ENCODE peak calls at places on chromosomes 1 and 21, in five cellular contexts. C is tibial nerve, Y is heart left ventricle, Q is HAP-1, G is brain microvascular endothelial cell. D is an unnamed sample.

GRCh38 chr1:234719454-234720258 is 109.7 kb upstream of the IRF2BP2 start:
- DNase-seq in C (no peak), Y (no peak), Q (no peak), G (no peak), D (peak; percentile 62)

GRCh38 chr1:25208561-25209222 is 23.6 kb downstream of the SYF2 start:
- DNase-seq in C (no peak), Y (no peak), Q (no peak), G (no peak), D (no peak)

GRCh38 chr1:245735831-245736530 is 581.2 kb downstream of the KIF26B start:
- DNase-seq in C (no peak), Y (no peak), Q (no peak), G (no peak), D (no peak)

GRCh38 chr1:86247553-86248279 is 91.1 kb upstream of the COL24A1 start:
- DNase-seq in C (no peak), Y (no peak), Q (no peak), G (no peak), D (peak; percentile 42)

GRCh38 chr1:2451744-2452582 is 24.1 kb upstream of the PLCH2 start:
- DNase-seq in C (no peak), Y (no peak), Q (no peak), G (peak; percentile 94), D (no peak)

GRCh38 chr21:45496968-45497845 is 45.0 kb downstream of the SLC19A1 start:
- DNase-seq in C (no peak), Y (peak; percentile 38), Q (no peak), G (no peak), D (no peak)

GRCh38 chr1:177948336-177948972 is 21.4 kb downstream of the SEC16B start:
- DNase-seq in C (peak; percentile 39), Y (no peak), Q (peak; percentile 68), G (peak; percentile 66), D (peak; percentile 25)

GRCh38 chr1:153352523-153352922 is 3.9 kb upstream of the PGLYRP4 start:
- DNase-seq in C (no peak), Y (peak; percentile 73), Q (peak; percentile 72), G (peak; percentile 58), D (peak; percentile 38)

GRCh38 chr1:35876988-35877387 is 6.0 kb upstream of the AGO1 start:
- DNase-seq in C (no peak), Y (no peak), Q (no peak), G (no peak), D (no peak)

GRCh38 chr1:2229921-2230700 is 2.0 kb downstream of the SKI start:
- DNase-seq in C (no peak), Y (no peak), Q (no peak), G (no peak), D (no peak)

GRCh38 chr1:218499021-218499691 is 154.0 kb downstream of the TGFB2 start:
- DNase-seq in C (no peak), Y (no peak), Q (no peak), G (peak; percentile 81), D (no peak)

GRCh38 chr1:37177230-37177864 is 143.0 kb upstream of the GRIK3 start:
- DNase-seq in C (no peak), Y (no peak), Q (no peak), G (peak; percentile 8), D (no peak)

GRCh38 chr1:201077736-201078135 is 34.5 kb downstream of the CACNA1S start:
- DNase-seq in C (no peak), Y (peak; percentile 42), Q (no peak), G (no peak), D (no peak)

GRCh38 chr1:230427477-230427876 is 1.3 kb upstream of the PGBD5 start:
- DNase-seq in C (no peak), Y (no peak), Q (no peak), G (no peak), D (no peak)
- H3K27me3 ChIP-seq in C (no peaks in the 10 kb centered on the region), Y (peaks cover 24% of the 10 kb centered on the region), Q (peaks cover 5% of the 10 kb centered on the region), G (peaks cover 35% of the 10 kb centered on the region), D (peaks cover 25% of the 10 kb centered on the region)

GRCh38 chr1:207962716-207963428 is 51.9 kb upstream of the CD34 start:
- DNase-seq in C (no peak), Y (peak; percentile 80), Q (no peak), G (no peak), D (peak; percentile 30)

GRCh38 chr1:207958376-207959139 is 47.6 kb upstream of the CD34 start:
- DNase-seq in C (no peak), Y (no peak), Q (no peak), G (no peak), D (no peak)

GRCh38 chr1:207956976-207957375 is 46.1 kb upstream of the CD34 start:
- DNase-seq in C (no peak), Y (no peak), Q (no peak), G (no peak), D (no peak)

GRCh38 chr1:207959995-207960745 is 49.2 kb upstream of the CD34 start:
- DNase-seq in C (no peak), Y (no peak), Q (no peak), G (no peak), D (peak; percentile 24)

DNA sequence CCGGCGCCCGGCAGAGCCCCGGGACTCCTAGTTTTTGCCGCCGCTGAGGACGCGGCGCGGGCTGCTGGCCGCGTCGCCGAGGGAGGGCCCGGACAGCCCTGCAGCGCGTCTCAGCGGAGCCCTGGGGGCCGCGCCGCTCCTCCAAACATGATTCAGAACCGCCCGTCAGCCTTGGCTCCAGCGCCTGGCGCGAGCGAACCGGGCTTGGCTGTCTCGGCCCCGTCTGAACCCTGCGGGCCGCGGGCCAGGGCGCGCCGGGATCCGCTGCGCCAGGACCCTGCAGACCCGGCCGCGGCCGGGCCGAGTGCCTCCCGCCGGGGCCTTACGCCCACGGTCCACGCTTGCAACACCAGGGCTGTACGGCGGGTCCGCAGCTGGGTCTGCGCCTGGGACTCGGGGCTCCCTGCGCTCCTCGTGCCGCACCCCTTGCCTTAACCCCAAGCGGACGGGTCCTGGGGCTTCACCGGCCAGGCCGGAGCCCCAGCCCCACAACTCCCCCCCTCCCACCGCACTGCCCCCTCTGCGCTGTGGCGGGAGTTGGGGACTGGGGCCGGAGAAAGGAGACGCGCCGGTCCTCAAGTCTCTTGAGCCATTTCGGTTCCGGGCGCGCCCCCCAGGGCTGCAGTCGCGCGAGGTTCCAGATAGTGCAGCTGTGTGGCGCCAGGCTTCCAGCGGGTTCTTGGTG is 48.4 kb upstream of the CD34 start:
- DNase-seq in C (peak; percentile 56), Y (peak; percentile 93), Q (no peak), G (peak; percentile 14), D (peak; percentile 92)
- H3K27me3 ChIP-seq in C (no peaks in the 10 kb centered on the region), Y (no peaks in the 10 kb centered on the region), Q (peaks cover 6% of the 10 kb centered on the region), G (no peaks in the 10 kb centered on the region), D (no peaks in the 10 kb centered on the region)

GRCh38 chr1:30132602-30133271 is 590.6 kb downstream of the MATN1 start:
- DNase-seq in C (no peak), Y (no peak), Q (no peak), G (no peak), D (no peak)

GRCh38 chr1:30137001-30137400 is 586.4 kb downstream of the MATN1 start:
- DNase-seq in C (no peak), Y (no peak), Q (no peak), G (no peak), D (no peak)

GRCh38 chr1:30133414-30134055 is 589.9 kb downstream of the MATN1 start:
- DNase-seq in C (no peak), Y (no peak), Q (no peak), G (no peak), D (no peak)

GRCh38 chr1:30134466-30135217 is 588.7 kb downstream of the MATN1 start:
- DNase-seq in C (no peak), Y (no peak), Q (no peak), G (no peak), D (no peak)

GRCh38 chr1:30135729-30136128 is 587.7 kb downstream of the MATN1 start:
- DNase-seq in C (no peak), Y (no peak), Q (no peak), G (no peak), D (no peak)
- H3K27me3 ChIP-seq in C (no peaks in the 10 kb centered on the region), Y (peaks cover 4% of the 10 kb centered on the region), Q (no peaks in the 10 kb centered on the region), G (no peaks in the 10 kb centered on the region), D (no peaks in the 10 kb centered on the region)

GRCh38 chr1:30641557-30642353 is 81.6 kb downstream of the MATN1 start:
- DNase-seq in C (no peak), Y (no peak), Q (no peak), G (no peak), D (no peak)

GRCh38 chr1:30639881-30640452 is 83.4 kb downstream of the MATN1 start:
- DNase-seq in C (no peak), Y (no peak), Q (no peak), G (no peak), D (no peak)

GRCh38 chr1:30638811-30639210 is 84.6 kb downstream of the MATN1 start:
- DNase-seq in C (no peak), Y (no peak), Q (no peak), G (no peak), D (no peak)

GRCh38 chr1:30645807-30646206 is 77.6 kb downstream of the MATN1 start:
- DNase-seq in C (no peak), Y (peak; percentile 2), Q (no peak), G (peak; percentile 10), D (no peak)

GRCh38 chr1:30642391-30643120 is 80.8 kb downstream of the MATN1 start:
- DNase-seq in C (no peak), Y (no peak), Q (no peak), G (no peak), D (no peak)
- H3K27me3 ChIP-seq in C (no peaks in the 10 kb centered on the region), Y (peaks cover 19% of the 10 kb centered on the region), Q (peaks cover 27% of the 10 kb centered on the region), G (no peaks in the 10 kb centered on the region), D (no peaks in the 10 kb centered on the region)

GRCh38 chr21:24076179-24076578 is 1531.1 kb downstream of the MRPL39 start:
- DNase-seq in C (no peak), Y (no peak), Q (no peak), G (no peak), D (no peak)
- H3K27me3 ChIP-seq in C (no peaks in the 10 kb centered on the region), Y (no peaks in the 10 kb centered on the region), Q (no peaks in the 10 kb centered on the region), G (no peaks in the 10 kb centered on the region), D (no peaks in the 10 kb centered on the region)

GRCh38 chr21:43343992-43344886 is 82.7 kb downstream of the SIK1 start:
- DNase-seq in C (no peak), Y (no peak), Q (no peak), G (no peak), D (no peak)

GRCh38 chr21:43347461-43347860 is 79.5 kb downstream of the SIK1 start:
- DNase-seq in C (no peak), Y (no peak), Q (no peak), G (no peak), D (no peak)

GRCh38 chr21:43346551-43346950 is 80.4 kb downstream of the SIK1 start:
- DNase-seq in C (no peak), Y (no peak), Q (no peak), G (no peak), D (no peak)

GRCh38 chr21:43345046-43345745 is 81.7 kb downstream of the SIK1 start:
- DNase-seq in C (no peak), Y (no peak), Q (no peak), G (no peak), D (no peak)

DNA sequence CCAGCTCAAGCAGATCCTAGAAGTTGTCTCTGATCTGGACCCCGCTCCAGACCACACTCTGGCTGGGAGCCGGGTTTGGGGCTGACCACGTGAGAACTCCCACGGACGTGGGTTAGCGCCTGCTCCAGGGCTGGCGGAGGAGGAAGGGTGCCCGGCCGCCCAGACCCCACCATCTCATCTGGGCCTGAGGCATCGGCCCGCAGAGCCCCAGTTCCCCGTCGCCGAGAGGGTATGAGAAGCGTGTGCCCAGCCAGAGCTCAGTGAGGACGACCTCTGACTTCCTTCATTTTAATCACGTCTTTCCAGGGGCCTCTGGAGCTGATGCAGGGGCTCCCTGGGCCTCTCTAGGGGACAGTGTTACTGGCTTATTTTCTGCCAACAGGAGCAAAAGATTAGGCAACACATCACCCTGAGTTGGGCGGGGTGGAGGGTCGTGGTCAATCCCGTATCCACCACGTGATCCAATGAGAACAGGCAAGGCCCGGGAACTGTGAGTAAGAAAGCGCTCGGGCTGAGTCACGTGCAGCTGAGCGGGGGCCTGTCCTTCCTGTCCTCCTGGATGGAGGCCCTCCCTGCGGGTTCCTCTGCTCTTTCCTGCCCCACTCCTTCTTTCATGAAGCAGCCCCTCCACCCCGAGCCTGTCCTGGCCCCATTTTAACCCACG is 81.1 kb downstream of the SIK1 start:
- DNase-seq in C (no peak), Y (no peak), Q (no peak), G (peak; percentile 67), D (no peak)
- H3K27me3 ChIP-seq in C (no peaks in the 10 kb centered on the region), Y (no peaks in the 10 kb centered on the region), Q (no peaks in the 10 kb centered on the region), G (no peaks in the 10 kb centered on the region), D (no peaks in the 10 kb centered on the region)